ENCODE peak calls at places on chromosomes 3 and 15, in eight cellular contexts. One of them, this sample, is unnamed.

GRCh38 chr15:34252545-34252944 is 27.7 kb downstream of the EMC4 start:
- DNase-seq in left ventricle myocardium inferior: no peak
- DNase-seq in heart right ventricle: no peak
- DNase-seq in cardiac muscle cell: no peak
- DNase-seq in lower leg skin: no peak
- DNase-seq in lung: no peak
- DNase-seq in fibroblast of lung: no peak
- DNase-seq in brain microvascular endothelial cell: no peak
- DNase-seq in this sample: no peak

GRCh38 chr3:148957586-148957985 is 33.8 kb upstream of the GYG1 start:
- DNase-seq in left ventricle myocardium inferior: no peak
- DNase-seq in heart right ventricle: no peak
- DNase-seq in cardiac muscle cell: peak
- DNase-seq in lower leg skin: no peak
- DNase-seq in lung: no peak
- DNase-seq in fibroblast of lung: no peak
- DNase-seq in brain microvascular endothelial cell: no peak
- DNase-seq in this sample: no peak

GRCh38 chr3:42872718-42873117 is 3.0 kb downstream of the CYP8B1 start:
- DNase-seq in left ventricle myocardium inferior: no peak
- DNase-seq in heart right ventricle: no peak
- DNase-seq in cardiac muscle cell: no peak
- DNase-seq in lower leg skin: no peak
- DNase-seq in lung: no peak
- DNase-seq in fibroblast of lung: no peak
- DNase-seq in brain microvascular endothelial cell: no peak
- DNase-seq in this sample: no peak

GRCh38 chr15:69958494-69959134 is 139.1 kb downstream of the TLE3 start:
- DNase-seq in left ventricle myocardium inferior: no peak
- DNase-seq in heart right ventricle: no peak
- DNase-seq in cardiac muscle cell: no peak
- DNase-seq in lower leg skin: peak
- DNase-seq in lung: no peak
- DNase-seq in fibroblast of lung: no peak
- DNase-seq in brain microvascular endothelial cell: no peak
- DNase-seq in this sample: no peak

GRCh38 chr15:92883643-92884458 is 16.3 kb upstream of the CHD2 start:
- DNase-seq in left ventricle myocardium inferior: no peak
- DNase-seq in heart right ventricle: no peak
- DNase-seq in cardiac muscle cell: no peak
- DNase-seq in lower leg skin: no peak
- DNase-seq in lung: no peak
- DNase-seq in fibroblast of lung: peak
- DNase-seq in brain microvascular endothelial cell: no peak
- DNase-seq in this sample: no peak

GRCh38 chr3:185896565-185896964 is 41.2 kb downstream of the TRA2B start:
- DNase-seq in left ventricle myocardium inferior: no peak
- DNase-seq in heart right ventricle: no peak
- DNase-seq in cardiac muscle cell: no peak
- DNase-seq in lower leg skin: no peak
- DNase-seq in lung: no peak
- DNase-seq in fibroblast of lung: no peak
- DNase-seq in brain microvascular endothelial cell: no peak
- DNase-seq in this sample: no peak

GRCh38 chr3:140617135-140617534 is 60.7 kb upstream of the TRIM42 start:
- DNase-seq in left ventricle myocardium inferior: no peak
- DNase-seq in heart right ventricle: no peak
- DNase-seq in cardiac muscle cell: no peak
- DNase-seq in lower leg skin: peak
- DNase-seq in lung: no peak
- DNase-seq in fibroblast of lung: no peak
- DNase-seq in brain microvascular endothelial cell: no peak
- DNase-seq in this sample: no peak

GRCh38 chr3:105967117-105967516 is 98.3 kb upstream of the CBLB start:
- DNase-seq in left ventricle myocardium inferior: no peak
- DNase-seq in heart right ventricle: no peak
- DNase-seq in cardiac muscle cell: no peak
- DNase-seq in lower leg skin: no peak
- DNase-seq in lung: no peak
- DNase-seq in fibroblast of lung: peak
- DNase-seq in brain microvascular endothelial cell: peak
- DNase-seq in this sample: no peak

GRCh38 chr3:195119461-195120198 is 151.3 kb downstream of the XXYLT1 start:
- DNase-seq in left ventricle myocardium inferior: no peak
- DNase-seq in heart right ventricle: no peak
- DNase-seq in cardiac muscle cell: no peak
- DNase-seq in lower leg skin: no peak
- DNase-seq in lung: no peak
- DNase-seq in fibroblast of lung: peak
- DNase-seq in brain microvascular endothelial cell: peak
- DNase-seq in this sample: peak

DNA sequence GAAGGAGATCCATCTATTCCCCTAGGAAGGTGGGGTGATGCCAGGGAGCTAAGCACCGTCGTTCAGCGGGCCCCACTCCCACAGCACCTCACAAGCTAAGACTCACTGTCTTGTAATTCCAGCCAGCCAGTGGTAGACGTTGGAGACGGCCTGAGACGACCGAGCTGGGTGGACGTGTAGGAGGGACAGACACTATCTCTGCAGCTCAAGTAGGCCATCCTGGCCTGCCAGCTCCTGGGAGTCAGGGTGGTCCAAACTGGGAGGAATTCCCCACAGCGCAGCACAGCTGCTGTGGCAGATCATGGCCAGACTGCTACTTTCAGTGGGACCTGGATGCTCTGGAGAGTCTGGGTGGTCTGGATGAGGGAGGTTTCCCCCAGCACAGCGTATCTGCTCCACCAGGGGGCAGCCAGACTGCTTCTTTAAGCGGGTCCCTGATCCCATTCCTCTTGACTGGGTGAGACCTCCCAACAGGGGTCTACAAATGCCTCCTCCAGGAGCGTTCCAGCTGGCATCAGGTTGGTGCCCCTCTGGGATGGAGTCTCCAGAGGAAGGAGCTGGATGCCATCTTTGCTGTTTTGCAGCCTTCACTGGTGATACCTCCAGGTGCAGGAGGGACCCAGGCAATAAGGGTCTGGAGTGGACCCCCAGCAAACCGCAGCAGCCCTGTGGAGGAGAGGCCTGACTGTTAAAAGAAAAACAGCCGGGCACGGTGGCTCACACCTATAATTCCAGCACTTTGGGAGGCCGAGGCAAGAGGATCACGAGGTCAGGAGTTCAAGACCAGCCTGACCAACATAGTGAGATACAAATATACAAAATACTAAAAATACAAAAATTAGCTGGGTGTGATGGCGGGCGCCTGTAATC is 27.6 kb downstream of the GNB5 start:
- DNase-seq in left ventricle myocardium inferior: no peak
- DNase-seq in heart right ventricle: no peak
- DNase-seq in cardiac muscle cell: peak
- DNase-seq in lower leg skin: peak
- DNase-seq in lung: no peak
- DNase-seq in fibroblast of lung: no peak
- DNase-seq in brain microvascular endothelial cell: no peak
- DNase-seq in this sample: peak
- TF ChIP-seq CTCF in left ventricle myocardium inferior: no peak
- TF ChIP-seq CTCF in heart right ventricle: no peak
- TF ChIP-seq CTCF in cardiac muscle cell: peak
- TF ChIP-seq CTCF in lower leg skin: no peak
- TF ChIP-seq CTCF in lung: no peak
- TF ChIP-seq CTCF in fibroblast of lung: no peak
- TF ChIP-seq CTCF in brain microvascular endothelial cell: peak
- TF ChIP-seq CTCF in this sample: no peak

DNA sequence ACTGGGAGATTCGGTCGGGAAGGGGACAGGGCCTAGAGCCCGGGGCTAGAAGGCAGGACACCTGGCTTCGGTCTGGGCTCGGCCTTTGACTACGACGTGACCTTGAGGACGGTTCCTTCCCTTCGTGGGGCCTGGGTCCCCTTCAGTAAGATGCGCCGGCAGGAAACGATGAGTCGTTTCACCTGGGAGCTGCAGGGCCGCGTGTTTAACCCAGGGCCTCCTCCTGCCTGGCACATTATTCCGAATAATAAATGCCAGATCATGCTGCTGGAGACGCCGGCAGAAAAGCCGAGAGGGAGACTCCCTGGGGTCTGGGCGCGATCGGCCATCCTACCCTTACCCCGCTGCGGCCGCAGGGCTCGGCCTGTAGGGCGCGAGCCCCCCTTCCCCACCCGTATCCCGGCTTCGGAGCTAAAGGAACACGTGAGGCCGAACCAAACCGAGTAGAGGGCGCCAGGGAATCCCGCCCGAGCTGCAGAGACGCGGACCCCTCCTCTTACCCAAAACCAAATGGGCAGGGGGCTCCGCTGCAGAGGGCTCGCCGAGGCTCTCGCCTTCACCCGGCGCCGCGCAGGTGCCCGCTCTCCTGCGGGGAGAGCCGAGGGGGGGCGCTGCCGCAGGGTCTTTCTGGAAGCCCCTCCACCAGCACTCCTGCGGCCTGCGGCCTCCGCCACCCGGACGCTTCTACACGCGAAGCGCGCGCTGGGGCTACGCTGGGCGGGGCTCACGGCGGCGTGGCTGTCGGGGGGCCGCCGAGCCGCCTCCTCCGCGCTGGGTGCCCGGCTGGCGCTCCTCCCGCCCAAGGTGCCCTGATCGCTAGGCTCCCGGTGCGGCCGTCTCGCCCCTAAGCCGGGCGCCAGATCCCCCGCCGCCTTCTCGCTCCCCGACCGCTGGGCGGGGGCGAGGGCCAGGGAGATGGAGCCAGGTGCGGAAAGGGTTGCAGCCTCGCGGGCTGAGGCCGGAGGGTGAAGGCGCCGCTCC is at the start of gene BDH1:
- DNase-seq in left ventricle myocardium inferior: no peak
- DNase-seq in heart right ventricle: peak
- DNase-seq in cardiac muscle cell: peak
- DNase-seq in lower leg skin: no peak
- DNase-seq in lung: peak
- DNase-seq in fibroblast of lung: no peak
- DNase-seq in brain microvascular endothelial cell: no peak
- DNase-seq in this sample: no peak
- TF ChIP-seq CTCF in left ventricle myocardium inferior: no peak
- TF ChIP-seq CTCF in heart right ventricle: no peak
- TF ChIP-seq CTCF in cardiac muscle cell: peak
- TF ChIP-seq CTCF in lower leg skin: no peak
- TF ChIP-seq CTCF in lung: no peak
- TF ChIP-seq CTCF in fibroblast of lung: no peak
- TF ChIP-seq CTCF in brain microvascular endothelial cell: no peak
- TF ChIP-seq CTCF in this sample: peak

GRCh38 chr3:155995525-155996370 is 124.6 kb upstream of the KCNAB1 start:
- DNase-seq in left ventricle myocardium inferior: no peak
- DNase-seq in heart right ventricle: no peak
- DNase-seq in cardiac muscle cell: peak
- DNase-seq in lower leg skin: no peak
- DNase-seq in lung: no peak
- DNase-seq in fibroblast of lung: peak
- DNase-seq in brain microvascular endothelial cell: peak
- DNase-seq in this sample: no peak
- TF ChIP-seq CTCF in left ventricle myocardium inferior: peak
- TF ChIP-seq CTCF in heart right ventricle: peak
- TF ChIP-seq CTCF in cardiac muscle cell: peak
- TF ChIP-seq CTCF in lower leg skin: no peak
- TF ChIP-seq CTCF in lung: no peak
- TF ChIP-seq CTCF in fibroblast of lung: peak
- TF ChIP-seq CTCF in brain microvascular endothelial cell: peak
- TF ChIP-seq CTCF in this sample: peak

GRCh38 chr15:40593588-40594428 is at the start of gene KNL1:
- DNase-seq in left ventricle myocardium inferior: peak
- DNase-seq in heart right ventricle: peak
- DNase-seq in cardiac muscle cell: peak
- DNase-seq in lower leg skin: peak
- DNase-seq in lung: peak
- DNase-seq in fibroblast of lung: peak
- DNase-seq in brain microvascular endothelial cell: peak
- DNase-seq in this sample: peak

GRCh38 chr15:40595219-40595618 is 1.2 kb downstream of the KNL1 start:
- DNase-seq in left ventricle myocardium inferior: no peak
- DNase-seq in heart right ventricle: no peak
- DNase-seq in cardiac muscle cell: no peak
- DNase-seq in lower leg skin: no peak
- DNase-seq in lung: no peak
- DNase-seq in fibroblast of lung: no peak
- DNase-seq in brain microvascular endothelial cell: no peak
- DNase-seq in this sample: no peak

GRCh38 chr15:40595773-40596172 is 1.7 kb downstream of the KNL1 start:
- DNase-seq in left ventricle myocardium inferior: no peak
- DNase-seq in heart right ventricle: no peak
- DNase-seq in cardiac muscle cell: no peak
- DNase-seq in lower leg skin: no peak
- DNase-seq in lung: no peak
- DNase-seq in fibroblast of lung: no peak
- DNase-seq in brain microvascular endothelial cell: no peak
- DNase-seq in this sample: no peak

GRCh38 chr15:40593130-40593529 is 919 bp upstream of the KNL1 start:
- DNase-seq in left ventricle myocardium inferior: no peak
- DNase-seq in heart right ventricle: no peak
- DNase-seq in cardiac muscle cell: no peak
- DNase-seq in lower leg skin: no peak
- DNase-seq in lung: no peak
- DNase-seq in fibroblast of lung: no peak
- DNase-seq in brain microvascular endothelial cell: no peak
- DNase-seq in this sample: no peak

GRCh38 chr15:40594429-40594836 is 384 bp downstream of the KNL1 start:
- DNase-seq in left ventricle myocardium inferior: peak
- DNase-seq in heart right ventricle: peak
- DNase-seq in cardiac muscle cell: peak
- DNase-seq in lower leg skin: peak
- DNase-seq in lung: peak
- DNase-seq in fibroblast of lung: no peak
- DNase-seq in brain microvascular endothelial cell: peak
- DNase-seq in this sample: peak
- TF ChIP-seq CTCF in left ventricle myocardium inferior: peak
- TF ChIP-seq CTCF in heart right ventricle: peak
- TF ChIP-seq CTCF in cardiac muscle cell: peak
- TF ChIP-seq CTCF in lower leg skin: no peak
- TF ChIP-seq CTCF in lung: no peak
- TF ChIP-seq CTCF in fibroblast of lung: peak
- TF ChIP-seq CTCF in brain microvascular endothelial cell: peak
- TF ChIP-seq CTCF in this sample: peak

DNA sequence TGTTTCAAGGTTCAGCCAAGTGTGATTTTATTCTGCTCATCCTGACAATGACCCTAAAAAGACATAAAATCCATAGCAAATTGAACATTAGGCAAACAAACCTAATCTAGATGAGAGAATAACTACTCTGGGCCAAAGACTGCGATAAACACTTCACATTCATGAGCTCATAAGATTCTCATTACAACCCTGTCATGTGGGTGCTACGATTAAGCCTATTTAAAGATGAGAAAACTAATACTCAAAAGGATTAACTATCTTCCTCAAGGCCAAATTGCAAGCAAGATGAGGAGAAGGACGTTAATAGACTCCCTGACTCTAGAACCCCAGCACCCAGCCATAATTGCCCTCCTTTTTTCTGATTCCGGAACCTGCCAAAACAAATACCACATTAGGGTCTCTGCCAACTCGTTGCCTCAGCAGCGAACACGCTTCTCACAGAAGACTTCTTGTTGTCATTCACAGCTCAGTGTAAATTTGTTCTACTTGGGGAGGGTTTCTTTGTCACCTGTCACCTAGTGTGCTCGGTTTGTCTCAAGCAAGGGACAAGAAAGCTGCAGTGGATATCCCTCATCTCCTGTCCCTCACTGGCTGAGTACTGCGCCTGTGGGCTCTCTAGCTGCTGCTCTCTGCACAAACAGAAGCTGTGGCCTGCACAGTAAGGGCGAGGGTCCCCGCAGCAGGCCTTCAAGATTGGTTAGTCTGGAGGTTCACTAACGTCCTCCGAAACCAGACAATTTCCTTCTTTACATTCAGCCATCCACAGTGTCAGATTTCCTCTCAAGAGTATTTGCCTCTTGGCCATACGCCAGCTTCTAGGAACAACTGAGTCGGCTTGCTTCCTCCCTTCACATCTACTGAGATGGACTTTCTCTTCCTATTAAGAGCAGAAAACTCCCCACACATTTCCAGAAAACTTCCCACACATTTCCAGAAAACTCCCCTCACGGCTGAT is 200.0 kb upstream of the UBE2E2 start:
- DNase-seq in left ventricle myocardium inferior: no peak
- DNase-seq in heart right ventricle: peak
- DNase-seq in cardiac muscle cell: no peak
- DNase-seq in lower leg skin: no peak
- DNase-seq in lung: no peak
- DNase-seq in fibroblast of lung: peak
- DNase-seq in brain microvascular endothelial cell: peak
- DNase-seq in this sample: no peak
- TF ChIP-seq CTCF in left ventricle myocardium inferior: no peak
- TF ChIP-seq CTCF in heart right ventricle: no peak
- TF ChIP-seq CTCF in cardiac muscle cell: no peak
- TF ChIP-seq CTCF in lower leg skin: no peak
- TF ChIP-seq CTCF in lung: no peak
- TF ChIP-seq CTCF in fibroblast of lung: no peak
- TF ChIP-seq CTCF in brain microvascular endothelial cell: no peak
- TF ChIP-seq CTCF in this sample: no peak